ENCODE peak calls at places on chromosome 17, in six cellular contexts. U is GM12878, K is H1, L is GM12891, W is HepG2, C is K562. X is an unnamed sample.

GRCh38 chr17:50903604-50904521 is 37.7 kb upstream of the TOB1 start:
- DNase-seq in U (no peak), K (no peak), L (no peak), W (no peak), C (no peak), X (no peak)

GRCh38 chr17:17682737-17683675 is 1.7 kb downstream of the RAI1 start:
- DNase-seq in U (no peak), K (no peak), L (no peak), W (no peak), C (peak; percentile 28), X (no peak)

GRCh38 chr17:55817273-55817709 is 66.4 kb downstream of the PCTP start:
- DNase-seq in U (no peak), K (no peak), L (no peak), W (no peak), C (peak; percentile 25), X (no peak)

GRCh38 chr17:35977509-35977908 is 3.8 kb downstream of the CCL16 start:
- DNase-seq in U (no peak), K (no peak), L (peak; percentile 28), W (no peak), C (no peak), X (no peak)

GRCh38 chr17:63495471-63495870 is 18.6 kb downstream of the ACE start:
- DNase-seq in U (no peak), K (no peak), L (no peak), W (no peak), C (no peak), X (no peak)

GRCh38 chr17:69030145-69030544 is 30.6 kb downstream of the ABCA9 start:
- DNase-seq in U (no peak), K (no peak), L (no peak), W (no peak), C (no peak), X (no peak)

GRCh38 chr17:46817151-46817900 is 1.2 kb downstream of the WNT3 start:
- DNase-seq in U (no peak), K (peak; percentile 63), L (no peak), W (no peak), C (no peak), X (no peak)

GRCh38 chr17:69492410-69493071 is 78.0 kb downstream of the MAP2K6 start:
- DNase-seq in U (no peak), K (no peak), L (no peak), W (no peak), C (no peak), X (no peak)

GRCh38 chr17:49456172-49456965 is 38.7 kb upstream of the NGFR start:
- DNase-seq in U (no peak), K (no peak), L (no peak), W (no peak), C (no peak), X (no peak)

GRCh38 chr17:62778990-62779681 is 29.0 kb downstream of the MARCHF10 start:
- DNase-seq in U (no peak), K (no peak), L (no peak), W (peak; percentile 48), C (peak; percentile 31), X (no peak)

GRCh38 chr17:45785373-45786193 is 1.5 kb downstream of the CRHR1 start:
- DNase-seq in U (no peak), K (no peak), L (no peak), W (no peak), C (no peak), X (no peak)

GRCh38 chr17:35295686-35296085 is 52.8 kb downstream of the SLFN5 start:
- DNase-seq in U (no peak), K (no peak), L (no peak), W (no peak), C (no peak), X (no peak)

GRCh38 chr17:13601776-13602551 is at the start of gene HS3ST3A1:
- DNase-seq in U (no peak), K (peak; percentile 89), L (peak; percentile 8), W (no peak), C (peak; percentile 87), X (peak; percentile 8)

GRCh38 chr17:76292567-76292966 is 15.5 kb downstream of the QRICH2 start:
- DNase-seq in U (no peak), K (no peak), L (no peak), W (no peak), C (no peak), X (no peak)

GRCh38 chr17:71316498-71316897 is 804.3 kb upstream of the SOX9 start:
- DNase-seq in U (no peak), K (no peak), L (no peak), W (no peak), C (no peak), X (no peak)

GRCh38 chr17:77189148-77189547 is 48.4 kb downstream of the SEC14L1 start:
- DNase-seq in U (peak; percentile 64), K (no peak), L (no peak), W (no peak), C (no peak), X (peak; percentile 44)

GRCh38 chr17:39738568-39738901 is 797 bp downstream of the GRB7 start:
- DNase-seq in U (no peak), K (peak; percentile 78), L (peak; percentile 70), W (peak; percentile 50), C (no peak), X (peak; percentile 67)

GRCh38 chr17:41533613-41534012 is 5.5 kb upstream of the KRT19 start:
- DNase-seq in U (no peak), K (no peak), L (no peak), W (no peak), C (no peak), X (no peak)

GRCh38 chr17:53749178-53749577 is 73.5 kb upstream of the KIF2B start:
- DNase-seq in U (no peak), K (no peak), L (no peak), W (no peak), C (peak; percentile 65), X (no peak)

GRCh38 chr17:66727634-66728570 is 107.0 kb upstream of the CACNG5 start:
- DNase-seq in U (no peak), K (peak; percentile 78), L (peak; percentile 53), W (peak; percentile 47), C (peak; percentile 57), X (peak; percentile 41)

GRCh38 chr17:50479522-50480141 is 972 bp downstream of the RSAD1 start:
- DNase-seq in U (peak; percentile 32), K (peak; percentile 75), L (peak; percentile 75), W (peak; percentile 87), C (peak; percentile 84), X (no peak)

GRCh38 chr17:5139454-5139725 is 23.6 kb downstream of the USP6 start:
- DNase-seq in U (no peak), K (no peak), L (no peak), W (no peak), C (no peak), X (no peak)

GRCh38 chr17:32894245-32894644 is 17.3 kb upstream of the MYO1D start:
- DNase-seq in U (no peak), K (no peak), L (no peak), W (no peak), C (no peak), X (no peak)

GRCh38 chr17:31857920-31858646 is 961 bp downstream of the COPRS start:
- DNase-seq in U (no peak), K (no peak), L (no peak), W (no peak), C (no peak), X (no peak)

GRCh38 chr17:39018267-39019134 is 51.3 kb upstream of the FBXO47 start:
- DNase-seq in U (peak; percentile 28), K (no peak), L (peak; percentile 35), W (no peak), C (no peak), X (no peak)

GRCh38 chr17:45425125-45425983 is 7.3 kb downstream of the ARHGAP27 start:
- DNase-seq in U (no peak), K (peak; percentile 82), L (no peak), W (peak; percentile 99), C (peak; percentile 74), X (no peak)

GRCh38 chr17:53736516-53737274 is 86.0 kb upstream of the KIF2B start:
- DNase-seq in U (no peak), K (no peak), L (no peak), W (no peak), C (no peak), X (no peak)

GRCh38 chr17:58413684-58414083 is 3.6 kb downstream of the RNF43 start:
- DNase-seq in U (no peak), K (no peak), L (no peak), W (no peak), C (no peak), X (no peak)

DNA sequence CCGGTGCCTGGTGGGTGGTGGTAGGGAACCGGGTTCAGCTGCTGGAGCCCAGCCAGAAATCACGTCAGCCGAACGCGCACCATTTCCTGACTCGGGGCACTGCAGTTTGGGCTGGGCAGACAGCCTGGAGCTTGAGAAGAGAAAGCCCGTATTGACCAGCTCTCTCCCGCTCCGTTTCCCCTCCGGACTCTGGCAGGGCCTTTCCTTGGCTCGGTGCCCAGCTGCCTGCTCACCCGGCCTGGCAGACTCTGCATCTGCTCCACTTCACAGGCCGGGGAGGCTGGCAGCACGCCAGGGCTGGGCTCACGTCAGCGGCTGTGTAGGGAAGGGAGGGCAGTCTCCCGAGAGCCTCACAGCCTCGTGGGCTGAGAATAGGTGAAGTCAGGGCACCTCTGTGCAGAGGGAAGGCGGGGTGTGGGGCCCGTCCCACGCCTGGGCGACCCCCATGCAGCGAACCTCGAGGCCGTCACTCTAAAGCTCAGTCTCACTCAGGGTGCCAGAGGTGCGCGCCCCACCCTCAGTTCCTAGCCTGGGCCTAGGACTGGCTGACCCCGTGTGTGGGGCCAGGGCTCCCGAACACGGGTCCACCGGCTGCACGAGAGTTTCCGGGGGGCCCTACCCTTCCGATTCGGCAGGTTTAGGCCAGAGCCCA is 59.1 kb downstream of the OR1D5 start:
- DNase-seq in U (peak; percentile 40), K (no peak), L (peak; percentile 59), W (peak; percentile 78), C (no peak), X (peak; percentile 54)
- TF ChIP-seq POLR2A in U (no peak), K (no peak), L (no peak), W (no peak), C (no peak), X (no peak)

GRCh38 chr17:44247346-44248219 is 20.4 kb downstream of the SLC4A1 start:
- DNase-seq in U (no peak), K (no peak), L (no peak), W (no peak), C (no peak), X (no peak)
- TF ChIP-seq POLR2AphosphoS5 in U (no peak), K (no peak), L (no peak), W (no peak), C (no peak), X (no peak)

DNA sequence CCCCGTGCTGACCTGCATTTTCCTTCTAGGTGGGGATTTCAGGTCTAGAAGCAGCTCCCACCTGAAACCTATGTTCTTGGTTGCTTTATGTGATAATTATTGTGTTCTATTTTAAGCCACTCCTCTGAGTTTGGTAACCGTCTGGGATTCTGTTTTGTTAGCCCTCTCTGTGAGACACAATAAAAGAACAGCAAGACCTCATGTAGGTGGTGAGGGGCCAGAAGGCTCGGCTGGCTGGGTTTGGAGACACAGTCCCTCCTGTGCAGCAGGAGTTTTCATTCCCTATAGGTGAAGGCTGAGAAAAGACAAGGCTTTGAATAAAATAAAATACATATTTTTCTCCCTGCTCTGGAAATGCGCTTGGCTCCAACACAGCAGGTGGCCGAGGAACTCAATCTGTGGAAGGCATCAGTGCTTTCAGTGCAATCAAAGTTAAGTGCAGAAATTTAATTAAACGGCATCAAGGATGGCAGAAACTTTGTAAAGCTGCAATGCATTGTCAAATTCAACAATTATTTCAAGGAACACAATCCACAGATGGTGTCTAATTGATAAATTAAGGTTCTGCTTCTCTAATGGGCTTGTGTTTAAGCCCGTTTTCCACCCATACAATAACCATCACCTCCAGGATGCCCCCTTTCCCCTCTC is 107.8 kb downstream of the MSI2 start:
- DNase-seq in U (no peak), K (no peak), L (no peak), W (no peak), C (no peak), X (no peak)
- TF ChIP-seq TAF1 in U (no peak), K (no peak), L (no peak), W (no peak), C (no peak), X (no peak)

GRCh38 chr17:82287849-82288601 is 14.5 kb upstream of the CSNK1D start:
- DNase-seq in U (no peak), K (no peak), L (no peak), W (peak; percentile 97), C (peak; percentile 76), X (no peak)
- TF ChIP-seq POLR2A in U (no peak), K (no peak), L (no peak), W (no peak), C (peak; percentile 74), X (no peak)